ENCODE peak calls at places on chromosomes 2 and 18, in five cellular contexts. One of them, this sample, is unnamed.

GRCh38 chr2:2326053-2326452 is 5.0 kb downstream of the MYT1L start:
- DNase-seq in body of pancreas: no peak
- DNase-seq in breast epithelium: no peak
- DNase-seq in A549: no peak
- DNase-seq in IMR-90: no peak
- DNase-seq in this sample: no peak

GRCh38 chr2:40488927-40489677 is 37.2 kb upstream of the SLC8A1 start:
- DNase-seq in body of pancreas: no peak
- DNase-seq in breast epithelium: no peak
- DNase-seq in A549: no peak
- DNase-seq in IMR-90: peak
- DNase-seq in this sample: no peak

GRCh38 chr2:119086327-119086726 is 72.2 kb downstream of the C1QL2 start:
- DNase-seq in body of pancreas: no peak
- DNase-seq in breast epithelium: no peak
- DNase-seq in A549: no peak
- DNase-seq in IMR-90: no peak
- DNase-seq in this sample: no peak

GRCh38 chr2:160993543-160994090 is 166.6 kb upstream of the TANK start:
- DNase-seq in body of pancreas: peak
- DNase-seq in breast epithelium: no peak
- DNase-seq in A549: no peak
- DNase-seq in IMR-90: no peak
- DNase-seq in this sample: no peak

GRCh38 chr18:63311481-63312409 is 7.8 kb downstream of the BCL2 start:
- DNase-seq in body of pancreas: no peak
- DNase-seq in breast epithelium: no peak
- DNase-seq in A549: no peak
- DNase-seq in IMR-90: no peak
- DNase-seq in this sample: no peak

GRCh38 chr2:150339282-150339681 is 148.2 kb downstream of the RND3 start:
- DNase-seq in body of pancreas: no peak
- DNase-seq in breast epithelium: no peak
- DNase-seq in A549: no peak
- DNase-seq in IMR-90: peak
- DNase-seq in this sample: no peak

GRCh38 chr18:37460616-37461015 is 105.0 kb downstream of the CELF4 start:
- DNase-seq in body of pancreas: no peak
- DNase-seq in breast epithelium: no peak
- DNase-seq in A549: no peak
- DNase-seq in IMR-90: no peak
- DNase-seq in this sample: no peak

GRCh38 chr2:15808980-15809379 is 131.4 kb upstream of the MYCN start:
- DNase-seq in body of pancreas: no peak
- DNase-seq in breast epithelium: no peak
- DNase-seq in A549: no peak
- DNase-seq in IMR-90: no peak
- DNase-seq in this sample: no peak

GRCh38 chr2:197102202-197102601 is 175.7 kb upstream of the PGAP1 start:
- DNase-seq in body of pancreas: no peak
- DNase-seq in breast epithelium: no peak
- DNase-seq in A549: no peak
- DNase-seq in IMR-90: no peak
- DNase-seq in this sample: no peak

GRCh38 chr2:159797468-159798375 is at the start of gene CD302:
- DNase-seq in body of pancreas: peak
- DNase-seq in breast epithelium: peak
- DNase-seq in A549: peak
- DNase-seq in IMR-90: peak
- DNase-seq in this sample: peak

DNA sequence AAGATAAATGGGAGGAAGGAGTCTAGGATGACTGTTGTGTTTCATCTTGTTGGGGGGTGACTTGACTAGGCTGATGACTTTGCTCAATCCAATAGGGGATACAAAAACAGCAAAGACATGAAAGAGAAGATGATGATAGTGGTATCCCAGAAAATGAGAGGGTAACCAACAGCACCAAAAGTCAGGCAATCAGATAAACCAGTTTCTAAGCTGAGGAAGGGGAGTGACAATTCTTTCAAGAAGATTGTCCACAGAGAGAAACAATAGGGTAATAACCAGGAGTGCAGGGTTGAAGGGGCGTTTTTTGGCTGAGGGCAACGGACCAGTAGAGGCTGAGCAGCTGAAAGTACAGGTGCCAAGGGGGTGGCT is 7.7 kb upstream of the KCMF1 start:
- DNase-seq in body of pancreas: no peak
- DNase-seq in breast epithelium: no peak
- DNase-seq in A549: no peak
- DNase-seq in IMR-90: no peak
- DNase-seq in this sample: no peak
- TF ChIP-seq POLR2A in body of pancreas: no peak
- TF ChIP-seq POLR2A in breast epithelium: no peak
- TF ChIP-seq POLR2A in A549: no peak
- TF ChIP-seq POLR2A in IMR-90: no peak
- TF ChIP-seq POLR2A in this sample: no peak

DNA sequence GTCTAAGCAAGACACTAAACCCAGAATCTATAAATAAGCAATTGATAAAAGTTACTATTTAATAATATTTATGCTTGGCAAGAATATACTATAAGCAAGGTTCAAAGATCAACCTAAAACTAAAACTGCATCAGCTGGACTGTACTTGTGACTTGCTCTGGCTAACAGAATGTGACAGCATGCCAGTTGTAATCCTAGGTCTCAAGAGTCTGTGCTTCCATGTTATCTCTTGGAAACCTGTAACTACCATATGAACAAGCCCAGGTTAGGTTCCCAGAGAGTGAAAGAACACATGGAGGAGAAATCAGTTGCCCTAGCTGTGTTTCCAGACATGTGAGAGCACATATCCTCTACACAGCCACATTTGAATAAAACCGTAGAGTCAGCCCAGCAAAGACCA is 297.4 kb downstream of the CDH2 start:
- DNase-seq in body of pancreas: no peak
- DNase-seq in breast epithelium: no peak
- DNase-seq in A549: no peak
- DNase-seq in IMR-90: no peak
- DNase-seq in this sample: no peak
- H3K27ac ChIP-seq in body of pancreas: no peak
- H3K27ac ChIP-seq in breast epithelium: no peak
- H3K27ac ChIP-seq in A549: no peak
- H3K27ac ChIP-seq in IMR-90: no peak
- H3K27ac ChIP-seq in this sample: no peak

GRCh38 chr18:31101148-31102019 is 837 bp downstream of the DSC2 start:
- DNase-seq in body of pancreas: peak
- DNase-seq in breast epithelium: peak
- DNase-seq in A549: peak
- DNase-seq in IMR-90: no peak
- DNase-seq in this sample: peak
- TF ChIP-seq CTCF in body of pancreas: peak
- TF ChIP-seq CTCF in breast epithelium: no peak
- TF ChIP-seq CTCF in A549: no peak
- TF ChIP-seq CTCF in IMR-90: no peak
- TF ChIP-seq CTCF in this sample: no peak

DNA sequence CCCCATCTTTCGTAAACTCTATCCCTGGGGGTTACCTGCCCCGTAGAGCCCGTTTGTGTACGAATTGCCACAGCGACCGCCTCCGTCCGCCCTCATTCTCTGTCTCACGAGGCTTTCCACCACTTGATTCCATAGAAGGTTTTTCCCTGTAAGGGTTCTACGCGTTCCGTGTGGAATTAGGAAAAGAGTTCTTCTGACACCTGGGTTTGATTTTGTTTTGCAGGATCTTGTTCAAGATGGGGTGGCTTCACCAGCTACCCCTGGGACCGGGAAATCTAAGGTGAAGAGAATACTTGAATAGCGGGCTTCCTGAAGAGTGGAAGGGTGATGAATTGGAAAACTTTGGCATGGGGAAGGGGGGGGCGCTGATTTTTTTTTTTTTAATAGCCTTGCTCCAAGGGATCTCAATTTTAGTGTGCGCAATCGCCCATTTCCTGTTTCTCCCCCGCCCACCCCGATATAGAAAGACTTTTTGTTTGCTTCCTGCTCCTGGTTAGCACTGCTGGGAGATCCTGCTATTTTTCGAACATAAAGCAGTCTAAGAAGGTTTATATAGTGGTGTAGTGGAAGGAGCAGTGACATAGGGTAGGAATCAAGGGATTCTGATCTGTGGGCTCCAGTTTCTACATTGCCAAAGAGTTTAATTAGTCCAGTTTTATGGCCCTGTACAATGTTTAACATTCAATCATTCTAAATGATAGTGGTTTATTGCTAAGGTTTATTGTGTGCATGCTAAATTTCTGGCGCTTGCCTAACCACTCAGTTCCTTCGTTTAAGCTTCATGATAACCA is 599 bp downstream of the GCC2 start:
- DNase-seq in body of pancreas: peak
- DNase-seq in breast epithelium: no peak
- DNase-seq in A549: peak
- DNase-seq in IMR-90: peak
- DNase-seq in this sample: peak
- TF ChIP-seq POLR2A in body of pancreas: no peak
- TF ChIP-seq POLR2A in breast epithelium: no peak
- TF ChIP-seq POLR2A in A549: no peak
- TF ChIP-seq POLR2A in IMR-90: no peak
- TF ChIP-seq POLR2A in this sample: no peak

GRCh38 chr18:46755315-46756171 is 1.3 kb downstream of the ST8SIA5 start:
- DNase-seq in body of pancreas: no peak
- DNase-seq in breast epithelium: no peak
- DNase-seq in A549: no peak
- DNase-seq in IMR-90: no peak
- DNase-seq in this sample: no peak

GRCh38 chr18:46756172-46756558 is 688 bp downstream of the ST8SIA5 start:
- DNase-seq in body of pancreas: no peak
- DNase-seq in breast epithelium: no peak
- DNase-seq in A549: no peak
- DNase-seq in IMR-90: no peak
- DNase-seq in this sample: no peak

GRCh38 chr18:46761054-46761769 is 4.4 kb upstream of the ST8SIA5 start:
- DNase-seq in body of pancreas: no peak
- DNase-seq in breast epithelium: no peak
- DNase-seq in A549: no peak
- DNase-seq in IMR-90: no peak
- DNase-seq in this sample: no peak

GRCh38 chr18:46756559-46757201 is at the start of gene ST8SIA5:
- DNase-seq in body of pancreas: no peak
- DNase-seq in breast epithelium: no peak
- DNase-seq in A549: no peak
- DNase-seq in IMR-90: no peak
- DNase-seq in this sample: no peak

GRCh38 chr18:46759885-46760284 is 3.0 kb upstream of the ST8SIA5 start:
- DNase-seq in body of pancreas: no peak
- DNase-seq in breast epithelium: no peak
- DNase-seq in A549: no peak
- DNase-seq in IMR-90: no peak
- DNase-seq in this sample: no peak
- H3K27ac ChIP-seq in body of pancreas: no peak
- H3K27ac ChIP-seq in breast epithelium: no peak
- H3K27ac ChIP-seq in A549: no peak
- H3K27ac ChIP-seq in IMR-90: no peak
- H3K27ac ChIP-seq in this sample: no peak

GRCh38 chr2:29314816-29315571 is 199.8 kb downstream of the CLIP4 start:
- DNase-seq in body of pancreas: no peak
- DNase-seq in breast epithelium: no peak
- DNase-seq in A549: no peak
- DNase-seq in IMR-90: no peak
- DNase-seq in this sample: peak
- TF ChIP-seq CTCF in body of pancreas: no peak
- TF ChIP-seq CTCF in breast epithelium: no peak
- TF ChIP-seq CTCF in A549: no peak
- TF ChIP-seq CTCF in IMR-90: no peak
- TF ChIP-seq CTCF in this sample: no peak

DNA sequence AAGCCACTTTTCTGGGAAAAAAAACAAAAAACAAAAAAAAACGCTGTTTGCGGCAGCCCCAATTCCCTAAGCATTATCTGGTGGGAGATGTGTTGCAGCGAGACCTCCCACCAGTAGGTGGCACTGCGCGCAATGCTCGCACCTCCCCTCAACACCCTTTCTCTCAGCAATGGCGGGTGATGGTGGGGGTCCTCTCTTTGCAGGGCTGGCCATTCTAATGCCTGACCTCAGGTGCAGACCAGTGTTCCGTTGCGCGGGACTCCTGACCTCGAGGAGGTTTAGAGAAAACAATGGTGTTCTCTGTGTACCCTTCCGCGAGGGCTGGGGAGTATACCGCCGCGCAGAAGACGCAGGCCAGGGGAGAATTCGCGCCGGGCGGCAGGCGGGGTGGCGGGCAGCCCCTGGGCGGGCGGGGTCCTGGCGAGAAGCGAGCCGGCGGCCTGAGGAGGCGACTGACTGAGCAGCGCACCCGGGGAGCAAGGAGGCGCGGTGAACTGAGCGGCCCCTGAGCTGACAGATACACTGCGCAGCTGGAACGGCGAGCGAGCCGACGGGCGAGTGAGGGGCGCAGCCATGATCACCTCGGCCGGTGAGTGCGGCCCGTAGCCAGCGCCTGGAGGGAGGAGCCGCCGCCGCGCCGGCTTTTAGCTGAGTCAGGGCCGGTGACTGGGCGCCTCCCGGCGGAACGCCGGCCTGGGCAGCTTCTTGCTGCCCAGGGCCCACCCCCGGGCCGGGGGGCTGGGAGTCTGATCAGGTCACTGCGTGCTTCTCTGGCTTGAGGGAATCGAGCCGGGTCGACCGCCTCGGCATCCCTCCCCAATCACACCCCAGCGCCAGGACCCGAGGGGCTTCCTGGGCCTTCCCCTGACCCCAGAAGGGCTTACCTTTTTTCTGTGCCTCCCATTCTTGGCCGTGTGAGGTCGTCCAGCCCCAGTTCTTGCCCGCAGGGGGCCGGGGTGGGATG is at the start of gene PSMD1:
- DNase-seq in body of pancreas: peak
- DNase-seq in breast epithelium: peak
- DNase-seq in A549: peak
- DNase-seq in IMR-90: peak
- DNase-seq in this sample: peak
- TF ChIP-seq POLR2A in body of pancreas: peak
- TF ChIP-seq POLR2A in breast epithelium: no peak
- TF ChIP-seq POLR2A in A549: peak
- TF ChIP-seq POLR2A in IMR-90: peak
- TF ChIP-seq POLR2A in this sample: peak

This sample was measured in transverse colon.